ENCODE peak calls at places on chromosomes 16 and 17, in six cellular contexts. One of them, this sample, is unnamed.

GRCh38 chr16:8859913-8860881 is 8.6 kb downstream of the CARHSP1 start:
- DNase-seq in bronchial epithelial cell: no peak
- DNase-seq in EL: peak
- DNase-seq in stimulated activated effector memory CD8-positive, alpha-beta T cell treated with anti-CD3 and anti-CD28 coated beads, Interleukin-12 subunit alpha, Interleukin-12 subunit beta, amount 100 ng/mL, for 72 hours: no peak
- DNase-seq in HT1080: no peak
- DNase-seq in aorta: peak
- DNase-seq in this sample: peak

GRCh38 chr17:75273968-75274708 is 3.1 kb upstream of the MIF4GD start:
- DNase-seq in bronchial epithelial cell: peak
- DNase-seq in EL: peak
- DNase-seq in stimulated activated effector memory CD8-positive, alpha-beta T cell treated with anti-CD3 and anti-CD28 coated beads, Interleukin-12 subunit alpha, Interleukin-12 subunit beta, amount 100 ng/mL, for 72 hours: no peak
- DNase-seq in HT1080: peak
- DNase-seq in aorta: no peak
- DNase-seq in this sample: no peak

GRCh38 chr17:39016193-39017153 is 49.3 kb upstream of the FBXO47 start:
- DNase-seq in bronchial epithelial cell: peak
- DNase-seq in EL: no peak
- DNase-seq in stimulated activated effector memory CD8-positive, alpha-beta T cell treated with anti-CD3 and anti-CD28 coated beads, Interleukin-12 subunit alpha, Interleukin-12 subunit beta, amount 100 ng/mL, for 72 hours: no peak
- DNase-seq in HT1080: peak
- DNase-seq in aorta: no peak
- DNase-seq in this sample: no peak

GRCh38 chr17:14359251-14359939 is 58.5 kb downstream of the HS3ST3B1 start:
- DNase-seq in bronchial epithelial cell: no peak
- DNase-seq in EL: no peak
- DNase-seq in stimulated activated effector memory CD8-positive, alpha-beta T cell treated with anti-CD3 and anti-CD28 coated beads, Interleukin-12 subunit alpha, Interleukin-12 subunit beta, amount 100 ng/mL, for 72 hours: peak
- DNase-seq in HT1080: no peak
- DNase-seq in aorta: no peak
- DNase-seq in this sample: no peak

GRCh38 chr17:16449121-16449570 is 33.8 kb downstream of the TRPV2 start:
- DNase-seq in bronchial epithelial cell: peak
- DNase-seq in EL: peak
- DNase-seq in stimulated activated effector memory CD8-positive, alpha-beta T cell treated with anti-CD3 and anti-CD28 coated beads, Interleukin-12 subunit alpha, Interleukin-12 subunit beta, amount 100 ng/mL, for 72 hours: no peak
- DNase-seq in HT1080: peak
- DNase-seq in aorta: no peak
- DNase-seq in this sample: no peak

GRCh38 chr16:31130336-31130812 is 5.2 kb downstream of the PRSS8 start:
- DNase-seq in bronchial epithelial cell: no peak
- DNase-seq in EL: no peak
- DNase-seq in stimulated activated effector memory CD8-positive, alpha-beta T cell treated with anti-CD3 and anti-CD28 coated beads, Interleukin-12 subunit alpha, Interleukin-12 subunit beta, amount 100 ng/mL, for 72 hours: no peak
- DNase-seq in HT1080: no peak
- DNase-seq in aorta: no peak
- DNase-seq in this sample: no peak

GRCh38 chr16:11250091-11250785 is 5.8 kb downstream of the SOCS1 start:
- DNase-seq in bronchial epithelial cell: peak
- DNase-seq in EL: no peak
- DNase-seq in stimulated activated effector memory CD8-positive, alpha-beta T cell treated with anti-CD3 and anti-CD28 coated beads, Interleukin-12 subunit alpha, Interleukin-12 subunit beta, amount 100 ng/mL, for 72 hours: no peak
- DNase-seq in HT1080: no peak
- DNase-seq in aorta: no peak
- DNase-seq in this sample: no peak

GRCh38 chr17:4948166-4948996 is at the start of gene PFN1:
- DNase-seq in bronchial epithelial cell: peak
- DNase-seq in EL: peak
- DNase-seq in stimulated activated effector memory CD8-positive, alpha-beta T cell treated with anti-CD3 and anti-CD28 coated beads, Interleukin-12 subunit alpha, Interleukin-12 subunit beta, amount 100 ng/mL, for 72 hours: peak
- DNase-seq in HT1080: peak
- DNase-seq in aorta: peak
- DNase-seq in this sample: peak

GRCh38 chr16:88455610-88456355 is 2.7 kb downstream of the ZFPM1 start:
- DNase-seq in bronchial epithelial cell: peak
- DNase-seq in EL: peak
- DNase-seq in stimulated activated effector memory CD8-positive, alpha-beta T cell treated with anti-CD3 and anti-CD28 coated beads, Interleukin-12 subunit alpha, Interleukin-12 subunit beta, amount 100 ng/mL, for 72 hours: peak
- DNase-seq in HT1080: no peak
- DNase-seq in aorta: no peak
- DNase-seq in this sample: no peak

GRCh38 chr16:14061732-14062259 is 9.3 kb upstream of the MRTFB start:
- DNase-seq in bronchial epithelial cell: no peak
- DNase-seq in EL: no peak
- DNase-seq in stimulated activated effector memory CD8-positive, alpha-beta T cell treated with anti-CD3 and anti-CD28 coated beads, Interleukin-12 subunit alpha, Interleukin-12 subunit beta, amount 100 ng/mL, for 72 hours: no peak
- DNase-seq in HT1080: no peak
- DNase-seq in aorta: no peak
- DNase-seq in this sample: no peak

GRCh38 chr17:11330871-11331270 is 89.9 kb downstream of the SHISA6 start:
- DNase-seq in bronchial epithelial cell: no peak
- DNase-seq in EL: no peak
- DNase-seq in stimulated activated effector memory CD8-positive, alpha-beta T cell treated with anti-CD3 and anti-CD28 coated beads, Interleukin-12 subunit alpha, Interleukin-12 subunit beta, amount 100 ng/mL, for 72 hours: no peak
- DNase-seq in HT1080: peak
- DNase-seq in aorta: no peak
- DNase-seq in this sample: no peak

GRCh38 chr16:15487336-15488284 is 53.2 kb downstream of the BMERB1 start:
- DNase-seq in bronchial epithelial cell: no peak
- DNase-seq in EL: no peak
- DNase-seq in stimulated activated effector memory CD8-positive, alpha-beta T cell treated with anti-CD3 and anti-CD28 coated beads, Interleukin-12 subunit alpha, Interleukin-12 subunit beta, amount 100 ng/mL, for 72 hours: no peak
- DNase-seq in HT1080: no peak
- DNase-seq in aorta: no peak
- DNase-seq in this sample: no peak

GRCh38 chr17:50129946-50130777 is at the start of gene SAMD14:
- DNase-seq in bronchial epithelial cell: no peak
- DNase-seq in EL: no peak
- DNase-seq in stimulated activated effector memory CD8-positive, alpha-beta T cell treated with anti-CD3 and anti-CD28 coated beads, Interleukin-12 subunit alpha, Interleukin-12 subunit beta, amount 100 ng/mL, for 72 hours: no peak
- DNase-seq in HT1080: no peak
- DNase-seq in aorta: no peak
- DNase-seq in this sample: peak

GRCh38 chr16:85564277-85565051 is 48.7 kb upstream of the GSE1 start:
- DNase-seq in bronchial epithelial cell: no peak
- DNase-seq in EL: no peak
- DNase-seq in stimulated activated effector memory CD8-positive, alpha-beta T cell treated with anti-CD3 and anti-CD28 coated beads, Interleukin-12 subunit alpha, Interleukin-12 subunit beta, amount 100 ng/mL, for 72 hours: peak
- DNase-seq in HT1080: no peak
- DNase-seq in aorta: no peak
- DNase-seq in this sample: no peak

GRCh38 chr17:69455040-69455439 is 40.5 kb downstream of the MAP2K6 start:
- DNase-seq in bronchial epithelial cell: no peak
- DNase-seq in EL: no peak
- DNase-seq in stimulated activated effector memory CD8-positive, alpha-beta T cell treated with anti-CD3 and anti-CD28 coated beads, Interleukin-12 subunit alpha, Interleukin-12 subunit beta, amount 100 ng/mL, for 72 hours: no peak
- DNase-seq in HT1080: no peak
- DNase-seq in aorta: no peak
- DNase-seq in this sample: no peak

GRCh38 chr17:4179071-4179470 is 36.1 kb downstream of the CYB5D2 start:
- DNase-seq in bronchial epithelial cell: no peak
- DNase-seq in EL: peak
- DNase-seq in stimulated activated effector memory CD8-positive, alpha-beta T cell treated with anti-CD3 and anti-CD28 coated beads, Interleukin-12 subunit alpha, Interleukin-12 subunit beta, amount 100 ng/mL, for 72 hours: no peak
- DNase-seq in HT1080: no peak
- DNase-seq in aorta: no peak
- DNase-seq in this sample: no peak